ENCODE peak calls at places on chromosomes 11 and 22, in six cellular contexts. One of them, this sample, is unnamed.

GRCh38 chr11:118258410-118258809 is 5.7 kb downstream of the MPZL2 start:
- DNase-seq in SK-N-MC: no peak
- DNase-seq in H1: no peak
- DNase-seq in vagina: no peak
- DNase-seq in HCT116: no peak
- DNase-seq in stomach: no peak
- DNase-seq in this sample: no peak

GRCh38 chr22:26484360-26484706 is 656 bp downstream of the SRRD start:
- DNase-seq in vagina: no peak
- DNase-seq in stomach: no peak
- DNase-seq in SK-N-MC: no peak
- DNase-seq in H1: no peak
- DNase-seq in HCT116: no peak
- DNase-seq in this sample: no peak

GRCh38 chr22:46013460-46014416 is 36.8 kb upstream of the WNT7B start:
- DNase-seq in H1: peak; percentile 67
- DNase-seq in SK-N-MC: no peak
- DNase-seq in HCT116: peak; percentile 89
- DNase-seq in stomach: peak; percentile 92
- DNase-seq in vagina: peak; percentile 97
- DNase-seq in this sample: peak; percentile 72

GRCh38 chr11:36211735-36212430 is 77.3 kb downstream of the COMMD9 start:
- DNase-seq in stomach: no peak
- DNase-seq in SK-N-MC: no peak
- DNase-seq in vagina: no peak
- DNase-seq in HCT116: no peak
- DNase-seq in H1: no peak
- DNase-seq in this sample: no peak

GRCh38 chr11:75759832-75760231 is 8.7 kb upstream of the DGAT2 start:
- DNase-seq in H1: no peak
- DNase-seq in SK-N-MC: no peak
- DNase-seq in HCT116: no peak
- DNase-seq in stomach: no peak
- DNase-seq in vagina: no peak
- DNase-seq in this sample: no peak

GRCh38 chr11:287821-288327 is 1.1 kb upstream of the PGGHG start:
- DNase-seq in stomach: no peak
- DNase-seq in vagina: no peak
- DNase-seq in H1: no peak
- DNase-seq in HCT116: no peak
- DNase-seq in SK-N-MC: no peak
- DNase-seq in this sample: no peak

GRCh38 chr11:106087815-106088435 is 10.5 kb downstream of the AASDHPPT start:
- DNase-seq in stomach: peak; percentile 66
- DNase-seq in H1: no peak
- DNase-seq in HCT116: peak; percentile 33
- DNase-seq in vagina: no peak
- DNase-seq in SK-N-MC: peak; percentile 16
- DNase-seq in this sample: peak; percentile 32

GRCh38 chr11:1839924-1840779 is 1.4 kb downstream of the TNNI2 start:
- DNase-seq in HCT116: no peak
- DNase-seq in vagina: no peak
- DNase-seq in SK-N-MC: no peak
- DNase-seq in H1: no peak
- DNase-seq in stomach: peak; percentile 46
- DNase-seq in this sample: no peak

GRCh38 chr11:79514695-79515094 is 73.9 kb upstream of the TENM4 start:
- DNase-seq in HCT116: no peak
- DNase-seq in SK-N-MC: no peak
- DNase-seq in stomach: no peak
- DNase-seq in vagina: no peak
- DNase-seq in H1: no peak
- DNase-seq in this sample: no peak

GRCh38 chr22:31952094-31952401 is 7.7 kb downstream of the YWHAH start:
- DNase-seq in H1: no peak
- DNase-seq in stomach: no peak
- DNase-seq in SK-N-MC: no peak
- DNase-seq in HCT116: no peak
- DNase-seq in vagina: no peak
- DNase-seq in this sample: no peak

GRCh38 chr22:29074276-29074625 is 1.4 kb downstream of the KREMEN1 start:
- DNase-seq in H1: no peak
- DNase-seq in HCT116: no peak
- DNase-seq in stomach: no peak
- DNase-seq in SK-N-MC: no peak
- DNase-seq in vagina: no peak
- DNase-seq in this sample: no peak

GRCh38 chr22:29072193-29072978 is 449 bp upstream of the KREMEN1 start:
- DNase-seq in H1: peak; percentile 89
- DNase-seq in HCT116: peak; percentile 89
- DNase-seq in SK-N-MC: no peak
- DNase-seq in vagina: no peak
- DNase-seq in stomach: peak; percentile 98
- DNase-seq in this sample: no peak

GRCh38 chr22:29071261-29072045 is 1.4 kb upstream of the KREMEN1 start:
- DNase-seq in SK-N-MC: no peak
- DNase-seq in vagina: no peak
- DNase-seq in H1: peak; percentile 43
- DNase-seq in stomach: peak; percentile 65
- DNase-seq in HCT116: no peak
- DNase-seq in this sample: no peak

GRCh38 chr22:29072979-29073617 is at the start of gene KREMEN1:
- DNase-seq in H1: no peak
- DNase-seq in vagina: no peak
- DNase-seq in HCT116: no peak
- DNase-seq in SK-N-MC: no peak
- DNase-seq in stomach: no peak
- DNase-seq in this sample: no peak

DNA sequence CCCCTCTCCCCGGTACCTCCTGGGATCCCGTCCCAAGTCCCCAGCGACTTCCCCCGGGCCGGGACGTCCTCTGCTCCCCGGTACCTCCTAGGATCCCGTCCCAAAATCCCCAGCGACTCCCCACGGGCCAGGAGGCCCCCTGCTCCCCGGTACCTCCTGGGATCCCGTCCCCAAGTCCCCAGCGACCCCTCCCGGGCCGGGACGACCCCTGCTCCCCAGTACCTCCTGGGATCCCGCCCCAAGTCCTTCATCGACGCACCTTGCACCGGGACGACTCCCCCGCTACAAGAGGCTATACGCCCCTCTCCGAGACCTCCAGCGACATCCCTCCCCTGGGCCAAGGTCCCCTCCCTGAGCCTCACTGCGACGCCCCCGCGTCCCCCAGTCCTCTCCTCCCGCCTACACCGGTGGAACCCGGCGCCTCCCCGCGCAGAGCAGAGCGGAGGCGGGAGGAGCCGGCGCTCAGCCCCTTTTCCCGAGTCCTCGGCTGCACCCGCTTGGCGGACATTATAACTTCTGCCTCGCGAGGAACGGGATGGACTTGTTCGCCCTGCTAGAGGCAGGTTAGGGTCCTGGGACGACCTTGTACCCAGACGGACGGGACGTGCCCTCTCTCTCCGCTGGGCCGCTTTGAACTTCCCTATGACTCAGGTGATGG is 912 bp downstream of the KREMEN1 start:
- DNase-seq in HCT116: no peak
- DNase-seq in H1: no peak
- DNase-seq in SK-N-MC: no peak
- DNase-seq in vagina: no peak
- DNase-seq in stomach: peak; percentile 66
- DNase-seq in this sample: no peak
- H3K4me3 ChIP-seq in HCT116: peak overlapping the region; percentile 68
- H3K4me3 ChIP-seq in H1: peak overlapping the region; percentile 48
- H3K4me3 ChIP-seq in SK-N-MC: peak overlapping the region; percentile 82
- H3K4me3 ChIP-seq in vagina: peak overlapping the region; percentile 79
- H3K4me3 ChIP-seq in stomach: peak overlapping the region; percentile 83
- H3K4me3 ChIP-seq in this sample: peak overlapping the region; percentile 44

DNA sequence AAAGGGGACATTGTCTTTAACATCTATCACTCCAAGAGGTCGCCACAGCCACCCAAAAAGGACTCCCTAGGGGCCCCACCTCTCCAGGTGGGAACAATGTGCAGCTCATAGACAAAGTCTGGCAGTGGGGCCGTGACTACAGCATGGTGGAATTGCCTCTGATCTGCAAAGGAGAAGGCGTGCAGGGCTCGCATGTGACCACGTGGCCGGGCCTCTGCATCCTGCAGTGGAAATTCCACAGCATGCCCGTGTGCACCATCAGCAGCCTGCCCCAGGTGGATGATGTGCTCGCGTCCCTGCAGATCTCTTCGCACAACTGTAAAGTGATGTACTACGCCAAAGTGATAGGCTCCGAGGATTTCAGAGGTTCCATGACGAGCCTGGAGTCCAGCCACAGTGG is 18.5 kb downstream of the ALKBH3 start:
- DNase-seq in stomach: no peak
- DNase-seq in SK-N-MC: no peak
- DNase-seq in H1: no peak
- DNase-seq in HCT116: no peak
- DNase-seq in vagina: no peak
- DNase-seq in this sample: no peak
- H3K9me3 ChIP-seq in stomach: no peaks in the 10 kb centered on the region
- H3K9me3 ChIP-seq in SK-N-MC: no peaks in the 10 kb centered on the region
- H3K9me3 ChIP-seq in H1: peaks cover 3% of the 10 kb centered on the region
- H3K9me3 ChIP-seq in HCT116: no peaks in the 10 kb centered on the region
- H3K9me3 ChIP-seq in vagina: no peaks in the 10 kb centered on the region
- H3K9me3 ChIP-seq in this sample: no peaks in the 10 kb centered on the region

DNA sequence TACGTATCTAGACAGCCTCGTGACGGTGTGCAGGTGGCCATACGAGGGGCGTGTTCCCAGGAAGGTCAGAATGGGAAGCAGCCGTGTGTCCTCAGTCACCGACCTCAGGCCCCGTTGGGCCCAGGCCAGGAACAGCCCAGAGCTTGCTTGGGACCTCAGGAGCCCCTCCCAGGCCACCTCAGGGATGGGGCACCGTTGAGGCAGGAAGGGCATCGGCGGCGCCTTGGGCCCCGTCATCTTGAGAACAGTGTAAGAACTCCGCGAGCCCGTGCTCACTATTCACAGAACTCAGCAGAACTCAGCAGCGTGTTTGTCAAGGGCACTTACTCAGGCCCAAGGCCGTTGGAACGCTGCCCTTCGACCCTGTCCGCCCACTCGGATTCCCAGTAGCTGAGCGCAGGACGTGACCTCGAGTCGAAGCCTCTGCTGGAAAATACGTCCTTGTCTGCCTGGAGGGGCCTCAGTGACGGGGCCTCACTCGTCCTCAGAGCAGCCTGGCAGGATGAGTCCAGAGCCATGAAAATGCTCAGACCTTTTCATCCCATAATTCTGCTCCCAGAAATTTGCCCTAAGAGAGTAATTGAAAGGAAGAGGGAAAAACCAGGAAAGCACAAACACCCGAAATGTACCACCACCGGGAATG is 1134.8 kb downstream of the BRD1 start:
- DNase-seq in stomach: no peak
- DNase-seq in H1: no peak
- DNase-seq in vagina: no peak
- DNase-seq in HCT116: no peak
- DNase-seq in SK-N-MC: no peak
- DNase-seq in this sample: no peak
- TF ChIP-seq POLR2AphosphoS5 in stomach: no peak
- TF ChIP-seq POLR2AphosphoS5 in H1: no peak
- TF ChIP-seq POLR2AphosphoS5 in vagina: no peak
- TF ChIP-seq POLR2AphosphoS5 in HCT116: no peak
- TF ChIP-seq POLR2AphosphoS5 in SK-N-MC: no peak
- TF ChIP-seq POLR2AphosphoS5 in this sample: no peak

GRCh38 chr22:17369553-17370035 is 334 bp downstream of the CECR2 start:
- DNase-seq in SK-N-MC: no peak
- DNase-seq in H1: no peak
- DNase-seq in HCT116: no peak
- DNase-seq in stomach: no peak
- DNase-seq in vagina: no peak
- DNase-seq in this sample: no peak
- H3K4me3 ChIP-seq in SK-N-MC: peak overlapping the region; percentile 96
- H3K4me3 ChIP-seq in H1: peak overlapping the region; percentile 92
- H3K4me3 ChIP-seq in HCT116: peak overlapping the region; percentile 70
- H3K4me3 ChIP-seq in stomach: peak overlapping the region; percentile 58
- H3K4me3 ChIP-seq in vagina: peak overlapping the region; percentile 43
- H3K4me3 ChIP-seq in this sample: peak overlapping the region; percentile 20

DNA sequence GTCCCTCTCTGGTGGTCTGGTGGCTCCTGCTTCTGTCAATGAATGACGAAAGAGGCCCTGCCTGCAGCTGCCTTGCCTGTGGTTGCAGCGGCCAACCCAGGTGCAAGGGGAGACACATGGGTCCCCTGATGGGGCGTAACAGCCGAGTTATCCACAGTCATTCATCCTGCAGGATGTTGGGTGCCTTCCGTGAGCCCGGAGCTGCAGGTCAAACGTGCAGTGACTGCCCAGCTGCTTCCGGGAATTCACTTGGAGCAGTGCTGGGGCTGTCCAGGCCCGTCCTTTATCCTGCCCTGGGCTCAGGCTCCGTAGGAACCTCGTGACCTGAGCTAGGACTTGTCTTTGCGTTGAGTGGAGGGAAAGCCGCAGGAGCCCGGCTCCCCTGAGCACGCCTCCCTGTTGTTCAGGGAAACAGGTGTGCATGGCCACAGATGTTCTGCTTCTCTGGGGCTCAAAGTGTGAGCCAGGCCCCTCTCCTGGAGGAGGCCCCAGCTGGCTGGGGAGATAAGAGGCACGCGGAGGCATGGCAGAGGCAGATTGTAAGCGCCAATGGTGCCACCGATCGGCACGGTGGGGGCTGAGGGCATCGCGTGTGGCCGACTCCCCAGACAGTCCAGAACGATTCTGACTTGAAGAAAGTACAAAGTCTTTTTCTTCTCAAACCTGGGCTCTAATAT is 635.4 kb downstream of the BRD1 start:
- DNase-seq in HCT116: no peak
- DNase-seq in vagina: no peak
- DNase-seq in SK-N-MC: no peak
- DNase-seq in stomach: no peak
- DNase-seq in H1: no peak
- DNase-seq in this sample: no peak
- H3K9me3 ChIP-seq in HCT116: peaks cover 6% of the 10 kb centered on the region
- H3K9me3 ChIP-seq in vagina: no peaks in the 10 kb centered on the region
- H3K9me3 ChIP-seq in SK-N-MC: no peaks in the 10 kb centered on the region
- H3K9me3 ChIP-seq in stomach: no peaks in the 10 kb centered on the region
- H3K9me3 ChIP-seq in H1: no peaks in the 10 kb centered on the region
- H3K9me3 ChIP-seq in this sample: no peaks in the 10 kb centered on the region

GRCh38 chr22:37552560-37553163 is 7.6 kb upstream of the CDC42EP1 start:
- DNase-seq in HCT116: no peak
- DNase-seq in SK-N-MC: no peak
- DNase-seq in H1: no peak
- DNase-seq in vagina: no peak
- DNase-seq in stomach: no peak
- DNase-seq in this sample: no peak
- TF ChIP-seq POLR2AphosphoS5 in HCT116: no peak
- TF ChIP-seq POLR2AphosphoS5 in SK-N-MC: no peak
- TF ChIP-seq POLR2AphosphoS5 in H1: no peak
- TF ChIP-seq POLR2AphosphoS5 in vagina: peak; percentile 21
- TF ChIP-seq POLR2AphosphoS5 in stomach: no peak
- TF ChIP-seq POLR2AphosphoS5 in this sample: no peak